ENCODE peak calls at places on chromosomes 11 and 22, in nine cellular contexts. S is cardiac muscle cell, O is natural killer cell, Z is AG09319, E is HFFc6, I is AG04450, U is coronary artery, G is cardiac fibroblast, N is uterus. T is an unnamed sample.

GRCh38 chr22:32764330-32765116 is 37.0 kb upstream of the TIMP3 start:
- DNase-seq in S (peak; percentile 28), O (no peak), Z (no peak), E (peak; percentile 56), I (peak; percentile 72), U (no peak), G (peak; percentile 86), N (peak; percentile 73), T (no peak)

GRCh38 chr22:37569009-37569920 is 9.0 kb downstream of the CDC42EP1 start:
- DNase-seq in S (no peak), O (no peak), Z (no peak), E (no peak), I (no peak), U (no peak), G (no peak), N (no peak), T (no peak)

GRCh38 chr11:105609832-105610781 is at the start of gene GRIA4:
- DNase-seq in S (peak; percentile 76), O (no peak), Z (no peak), E (peak; percentile 6), I (peak; percentile 16), U (peak; percentile 71), G (peak; percentile 40), N (no peak), T (no peak)

GRCh38 chr11:20368441-20368840 is 4.9 kb downstream of the HTATIP2 start:
- DNase-seq in S (no peak), O (no peak), Z (no peak), E (no peak), I (no peak), U (no peak), G (peak; percentile 26), N (no peak), T (no peak)

GRCh38 chr11:75802022-75802912 is 12.7 kb upstream of the UVRAG start:
- DNase-seq in S (no peak), O (no peak), Z (no peak), E (no peak), I (no peak), U (no peak), G (no peak), N (no peak), T (no peak)

GRCh38 chr11:75654314-75654713 is 14.5 kb downstream of the MAP6 start:
- DNase-seq in S (no peak), O (no peak), Z (no peak), E (peak; percentile 79), I (no peak), U (no peak), G (no peak), N (no peak), T (no peak)

GRCh38 chr22:43302462-43303109 is 40.6 kb downstream of the SCUBE1 start:
- DNase-seq in S (no peak), O (no peak), Z (no peak), E (no peak), I (no peak), U (no peak), G (no peak), N (no peak), T (no peak)

GRCh38 chr22:37909756-37910155 is 3.7 kb downstream of the MICALL1 start:
- DNase-seq in S (no peak), O (no peak), Z (peak; percentile 63), E (no peak), I (no peak), U (no peak), G (no peak), N (no peak), T (no peak)

GRCh38 chr11:20668844-20669832 is at the start of gene NELL1:
- DNase-seq in S (peak; percentile 59), O (no peak), Z (no peak), E (no peak), I (no peak), U (no peak), G (no peak), N (no peak), T (no peak)

GRCh38 chr11:122729139-122729538 is 73.6 kb downstream of the UBASH3B start:
- DNase-seq in S (no peak), O (no peak), Z (no peak), E (no peak), I (no peak), U (no peak), G (no peak), N (no peak), T (no peak)

GRCh38 chr11:111357150-111358037 is 21.7 kb downstream of the POU2AF1 start:
- DNase-seq in S (no peak), O (no peak), Z (no peak), E (no peak), I (no peak), U (no peak), G (no peak), N (no peak), T (no peak)
- TF ChIP-seq CTCF in S (no peak), O (no peak), Z (no peak), E (no peak), I (no peak), U (no peak), G (no peak), N (no peak), T (no peak)

DNA sequence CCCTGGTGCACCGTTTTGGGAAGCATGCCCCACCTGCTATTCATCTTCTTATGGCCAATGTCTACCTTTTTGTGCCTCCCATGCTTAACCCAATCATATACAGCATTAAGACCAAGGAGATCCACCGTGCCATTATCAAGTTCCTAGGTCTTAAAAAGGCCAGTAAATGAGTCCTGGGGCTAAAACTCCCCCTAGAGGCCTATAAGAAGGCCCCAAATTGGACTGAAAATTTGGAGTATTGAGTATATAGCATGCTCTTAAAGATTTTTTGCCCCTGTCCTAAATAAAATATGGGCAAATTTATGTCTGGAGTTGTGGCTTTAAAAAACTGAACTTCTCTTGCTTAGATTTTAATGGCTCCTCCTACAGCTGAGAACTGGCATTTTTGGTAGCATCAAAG is 6.6 kb downstream of the OR51M1 start:
- DNase-seq in S (no peak), O (no peak), Z (no peak), E (no peak), I (no peak), U (no peak), G (no peak), N (no peak), T (no peak)
- TF ChIP-seq CTCF in S (no peak), O (no peak), Z (peak; percentile 4), E (peak; percentile 39), I (peak; percentile 25), U (no peak), G (no peak), N (no peak), T (no peak)

GRCh38 chr11:64207247-64208085 is 945 bp downstream of the FERMT3 start:
- DNase-seq in S (no peak), O (peak; percentile 73), Z (no peak), E (peak; percentile 73), I (no peak), U (peak; percentile 85), G (peak; percentile 79), N (peak; percentile 63), T (peak; percentile 61)
- TF ChIP-seq CTCF in S (no peak), O (no peak), Z (no peak), E (no peak), I (peak; percentile 4), U (no peak), G (no peak), N (no peak), T (no peak)

GRCh38 chr11:118522571-118523072 is 4.7 kb upstream of the TTC36 start:
- DNase-seq in S (peak; percentile 59), O (no peak), Z (no peak), E (peak; percentile 26), I (no peak), U (no peak), G (peak; percentile 59), N (no peak), T (no peak)
- TF ChIP-seq CTCF in S (peak; percentile 60), O (no peak), Z (peak; percentile 36), E (peak; percentile 43), I (peak; percentile 55), U (no peak), G (peak; percentile 63), N (peak; percentile 5), T (no peak)

DNA sequence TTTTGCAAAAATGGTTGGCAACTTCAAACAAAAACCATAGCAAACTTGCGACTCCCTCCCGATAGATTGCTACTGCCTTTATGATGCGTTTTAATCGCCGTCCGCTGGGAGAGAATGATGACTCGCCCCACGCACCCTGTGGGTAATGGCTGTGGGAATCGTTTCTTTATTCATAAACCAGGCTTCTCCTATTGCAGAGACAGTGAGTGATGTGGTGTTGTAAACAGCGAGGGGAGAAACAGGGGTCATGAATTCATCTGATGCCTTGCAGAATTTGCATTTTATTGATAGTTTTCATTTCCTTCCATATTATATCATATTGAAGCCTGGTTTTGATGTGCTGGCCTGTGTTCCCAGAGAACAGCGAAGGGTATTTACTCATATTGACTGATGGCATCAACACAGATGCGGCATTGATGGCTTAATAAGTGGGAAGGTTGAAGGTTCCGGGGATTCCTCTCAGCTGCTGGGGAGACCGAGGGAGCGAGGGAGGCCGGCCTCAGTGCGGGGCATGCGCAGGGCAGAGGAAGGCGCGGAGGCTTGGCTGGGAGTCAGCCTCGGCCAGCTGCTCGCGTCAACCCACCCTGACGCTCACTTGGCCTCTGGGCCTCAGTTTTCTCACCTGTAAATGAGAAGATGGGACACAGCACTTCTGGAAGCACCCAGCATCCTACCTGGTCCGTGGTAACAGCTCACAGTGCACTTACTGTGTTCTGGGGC is 41.3 kb downstream of the ARHGAP8 start:
- DNase-seq in S (no peak), O (no peak), Z (no peak), E (no peak), I (no peak), U (no peak), G (no peak), N (no peak), T (no peak)
- TF ChIP-seq CTCF in S (no peak), O (no peak), Z (no peak), E (no peak), I (no peak), U (no peak), G (no peak), N (no peak), T (no peak)

GRCh38 chr11:90704510-90704909 is 481.7 kb upstream of the CHORDC1 start:
- DNase-seq in S (no peak), O (no peak), Z (no peak), E (no peak), I (no peak), U (no peak), G (no peak), N (no peak), T (no peak)
- TF ChIP-seq CTCF in S (no peak), O (no peak), Z (no peak), E (no peak), I (no peak), U (no peak), G (no peak), N (no peak), T (no peak)

T was measured in activated B cell treated with CpG ODN at 0.5 μM for 24 hours.